ENCODE peak calls at places on chromosomes 12 and 14, in nine cellular contexts. I is prostate gland, O is body of pancreas, J is transverse colon, R is lower leg skin, D is ovary, F is heart left ventricle, T is right lobe of liver, K is esophagus squamous epithelium. A is an unnamed sample.

GRCh38 chr14:50906326-50906725 is 34.5 kb downstream of the ABHD12B start:
- DNase-seq in O (no peak), I (no peak), R (no peak), D (no peak), F (no peak), T (no peak), K (no peak), J (no peak), A (no peak)

GRCh38 chr14:102516531-102517411 is 7.2 kb upstream of the ANKRD9 start:
- DNase-seq in D (peak; percentile 65), K (no peak), T (peak; percentile 56), R (no peak), J (peak; percentile 76), F (no peak), I (no peak), O (peak; percentile 40), A (peak; percentile 72)

GRCh38 chr12:76533331-76533730 is 26.2 kb downstream of the OSBPL8 start:
- DNase-seq in T (no peak), R (no peak), I (no peak), O (no peak), F (no peak), K (no peak), D (no peak), J (no peak), A (no peak)

GRCh38 chr12:12896261-12896660 is 4.9 kb downstream of the GPRC5A start:
- DNase-seq in D (no peak), T (no peak), O (no peak), K (no peak), J (no peak), F (no peak), R (no peak), I (no peak), A (no peak)

GRCh38 chr12:117603316-117604113 is 242.1 kb upstream of the NOS1 start:
- DNase-seq in T (no peak), D (no peak), I (no peak), R (no peak), J (no peak), F (no peak), K (no peak), O (no peak), A (no peak)

GRCh38 chr12:123847876-123848275 is 85.8 kb downstream of the DNAH10 start:
- DNase-seq in D (no peak), K (no peak), F (no peak), R (no peak), I (no peak), O (no peak), T (no peak), J (no peak), A (no peak)

GRCh38 chr14:67650694-67651093 is 23.7 kb downstream of the VTI1B start:
- DNase-seq in T (no peak), O (no peak), I (no peak), R (no peak), K (no peak), D (no peak), J (no peak), F (no peak), A (no peak)

GRCh38 chr14:91424813-91425719 is 7.4 kb upstream of the CCDC88C start:
- DNase-seq in K (no peak), T (no peak), R (no peak), D (no peak), O (no peak), I (no peak), F (no peak), J (no peak), A (no peak)

GRCh38 chr12:131829795-131830334 is 1.7 kb downstream of the MMP17 start:
- DNase-seq in J (no peak), K (no peak), F (no peak), D (no peak), R (no peak), O (no peak), T (peak; percentile 19), I (no peak), A (no peak)

GRCh38 chr12:2076196-2076570 is 23.4 kb downstream of the CACNA1C start:
- DNase-seq in I (no peak), J (no peak), R (no peak), K (no peak), F (no peak), O (no peak), T (no peak), D (peak; percentile 63), A (no peak)

GRCh38 chr12:4030938-4031702 is 157.9 kb upstream of the PARP11 start:
- DNase-seq in I (peak; percentile 90), R (peak; percentile 84), T (peak; percentile 86), O (peak; percentile 95), K (peak; percentile 24), J (peak; percentile 92), F (peak; percentile 88), D (peak; percentile 77), A (peak; percentile 97)

GRCh38 chr14:57266060-57266459 is 2.6 kb downstream of the EXOC5 start:
- DNase-seq in J (no peak), T (no peak), I (no peak), O (no peak), K (no peak), D (no peak), F (no peak), R (no peak), A (no peak)

GRCh38 chr12:33488036-33488435 is 48.4 kb upstream of the SYT10 start:
- DNase-seq in O (no peak), I (no peak), J (no peak), K (no peak), T (no peak), D (no peak), R (no peak), F (no peak), A (no peak)

GRCh38 chr12:90065301-90065801 is 356.7 kb upstream of the ATP2B1 start:
- DNase-seq in T (no peak), R (no peak), F (no peak), D (no peak), J (no peak), K (no peak), O (no peak), I (no peak), A (no peak)

GRCh38 chr14:100237735-100238418 is 1.1 kb upstream of the YY1 start:
- DNase-seq in T (peak; percentile 61), O (peak; percentile 66), D (no peak), K (no peak), F (peak; percentile 60), I (peak; percentile 42), J (peak; percentile 58), R (peak; percentile 48), A (peak; percentile 41)

GRCh38 chr14:92575061-92575772 is 61.6 kb downstream of the RIN3 start:
- DNase-seq in O (no peak), I (no peak), K (no peak), J (no peak), R (no peak), T (no peak), F (no peak), D (no peak), A (no peak)

GRCh38 chr12:14741942-14742341 is 45.5 kb upstream of the GUCY2C start:
- DNase-seq in F (no peak), J (no peak), D (no peak), O (no peak), I (no peak), K (no peak), T (no peak), R (no peak), A (no peak)
- TF ChIP-seq POLR2A in F (no peak), J (no peak), D (no peak), O (no peak), I (no peak), K (no peak), T (no peak), R (no peak), A (no peak)

DNA sequence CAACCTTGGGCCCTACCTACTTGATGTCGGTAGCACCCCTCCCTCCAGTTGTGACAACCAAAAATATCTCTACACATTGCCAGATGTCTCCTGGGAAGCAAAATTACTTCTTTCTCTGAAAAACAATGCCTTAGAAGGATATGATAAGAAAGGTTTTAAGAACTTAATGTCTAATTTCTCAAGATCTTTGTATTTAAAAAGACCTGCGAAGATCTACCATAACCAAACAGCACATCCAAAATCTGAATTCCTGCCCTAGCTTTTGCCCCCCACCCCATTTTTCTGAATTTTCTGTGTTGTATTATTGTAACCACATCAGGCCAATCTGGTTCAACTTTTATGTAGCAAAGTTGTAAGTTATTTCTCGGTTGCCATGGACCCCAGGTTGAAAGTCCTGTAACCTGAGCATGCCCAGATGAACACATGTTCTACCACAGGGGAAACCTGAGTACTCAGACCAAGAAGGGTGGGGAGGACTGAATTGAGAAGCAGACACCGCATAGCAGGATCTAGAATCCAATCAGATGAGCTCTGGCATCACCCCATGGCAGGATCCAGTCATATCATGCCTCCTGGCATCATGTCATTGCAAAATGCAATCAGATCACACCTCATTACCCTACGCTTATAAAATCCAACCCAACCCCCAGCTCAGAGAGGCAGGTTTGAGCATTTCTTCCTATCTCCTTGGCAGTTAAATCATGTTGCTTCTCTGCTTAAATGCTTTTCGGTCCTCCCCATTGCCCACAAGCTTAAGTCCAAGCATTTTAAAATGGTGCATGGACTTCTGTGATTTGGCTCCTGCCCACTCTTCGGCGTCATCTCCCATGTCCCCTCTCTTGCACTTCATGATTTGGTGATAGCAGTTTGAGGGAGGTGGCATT is 8.8 kb downstream of the TMEM253 start:
- DNase-seq in T (no peak), D (no peak), O (no peak), J (no peak), R (peak; percentile 42), I (no peak), F (no peak), K (no peak), A (no peak)
- TF ChIP-seq POLR2A in T (no peak), D (no peak), O (no peak), J (no peak), R (no peak), I (no peak), F (no peak), K (no peak), A (no peak)

GRCh38 chr14:96363751-96364336 is 518 bp downstream of the GSKIP start:
- DNase-seq in R (peak; percentile 29), J (peak; percentile 79), O (peak; percentile 71), T (peak; percentile 61), F (peak; percentile 23), I (peak; percentile 46), K (no peak), D (peak; percentile 27), A (peak; percentile 26)
- TF ChIP-seq POLR2A in R (no peak), J (peak; percentile 78), O (no peak), T (no peak), F (no peak), I (no peak), K (no peak), D (no peak), A (no peak)

GRCh38 chr12:10214131-10214876 is 1.6 kb downstream of the GABARAPL1 start:
- DNase-seq in K (no peak), J (no peak), O (no peak), F (no peak), I (no peak), R (no peak), D (no peak), T (no peak), A (no peak)

GRCh38 chr12:10214877-10215267 is 2.2 kb downstream of the GABARAPL1 start:
- DNase-seq in I (no peak), J (no peak), R (no peak), F (peak; percentile 10), O (peak; percentile 49), D (no peak), T (no peak), K (no peak), A (no peak)

GRCh38 chr12:10211975-10212622 is 578 bp upstream of the GABARAPL1 start:
- DNase-seq in K (peak; percentile 49), J (peak; percentile 98), F (peak; percentile 97), T (peak; percentile 98), O (peak; percentile 98), D (peak; percentile 97), I (peak; percentile 98), R (peak; percentile 97), A (peak; percentile 83)

GRCh38 chr12:10212623-10213131 is at the start of gene GABARAPL1:
- DNase-seq in D (peak; percentile 93), J (peak; percentile 85), K (peak; percentile 15), I (peak; percentile 88), F (peak; percentile 90), O (peak; percentile 87), T (peak; percentile 87), R (peak; percentile 85), A (peak; percentile 48)

GRCh38 chr12:10213168-10214130 is 772 bp downstream of the GABARAPL1 start:
- DNase-seq in I (peak; percentile 70), T (peak; percentile 72), J (peak; percentile 75), D (peak; percentile 74), F (peak; percentile 76), O (peak; percentile 87), R (peak; percentile 81), K (no peak), A (peak; percentile 33)
- TF ChIP-seq POLR2A in I (peak; percentile 16), T (peak; percentile 72), J (peak; percentile 65), D (peak; percentile 54), F (peak; percentile 11), O (peak; percentile 23), R (no peak), K (peak; percentile 28), A (no peak)